ENCODE peak calls at places on chromosomes 13 and 19, in four cellular contexts. H, J, R and C are unnamed samples.

GRCh38 chr13:35455022-35455421 is 21.5 kb downstream of the MAB21L1 start:
- DNase-seq in H (no peak), J (no peak), R (no peak), C (no peak)

GRCh38 chr13:31352467-31352866 is 152.7 kb downstream of the B3GLCT start:
- DNase-seq in H (no peak), J (no peak), R (no peak), C (no peak)

GRCh38 chr13:40315416-40316064 is 350.9 kb downstream of the FOXO1 start:
- DNase-seq in H (peak), J (peak), R (no peak), C (no peak)

GRCh38 chr13:44160549-44161278 is 212.9 kb upstream of the SERP2 start:
- DNase-seq in H (no peak), J (no peak), R (no peak), C (no peak)

GRCh38 chr19:34411216-34411615 is 7.0 kb downstream of the PDCD2L start:
- DNase-seq in H (no peak), J (no peak), R (no peak), C (no peak)

GRCh38 chr13:52849727-52850395 is 1.4 kb upstream of the PCDH8 start:
- DNase-seq in H (no peak), J (no peak), R (no peak), C (no peak)

GRCh38 chr13:45833663-45834062 is 17.9 kb downstream of the SIAH3 start:
- DNase-seq in H (no peak), J (peak), R (peak), C (peak)

GRCh38 chr13:110726726-110727125 is 13.2 kb downstream of the ING1 start:
- DNase-seq in H (peak), J (no peak), R (no peak), C (no peak)

GRCh38 chr19:48283908-48284307 is 14.0 kb downstream of the ZNF114 start:
- DNase-seq in H (no peak), J (no peak), R (no peak), C (no peak)

GRCh38 chr19:1975081-1975480 is 34.1 kb downstream of the CSNK1G2 start:
- DNase-seq in H (no peak), J (no peak), R (no peak), C (peak)

GRCh38 chr13:34247596-34247995 is 429.6 kb downstream of the RFC3 start:
- DNase-seq in H (no peak), J (no peak), R (no peak), C (no peak)

GRCh38 chr13:66855110-66855509 is 375.0 kb downstream of the PCDH9 start:
- DNase-seq in H (no peak), J (no peak), R (no peak), C (no peak)